ENCODE peak calls at places on chromosomes 5 and 9, in five cellular contexts. F is PC-9; M is AG04450; W is endodermal cell; V is CD4-positive, alpha-beta T cell. Y is an unnamed sample.
A peak's percentile ranks its signal among the peaks of the same experiment; 100 is the strongest.

GRCh38 chr9:101582593-101582992 is 12.2 kb downstream of the PPP3R2 start:
- DNase-seq in F (no peak), M (peak; percentile 43), W (no peak), V (no peak), Y (no peak)

GRCh38 chr9:6538666-6539071 is 106.9 kb downstream of the GLDC start:
- DNase-seq in F (no peak), M (no peak), W (peak; percentile 74), V (no peak), Y (peak; percentile 60)

GRCh38 chr5:179270581-179271300 is 74.5 kb downstream of the ADAMTS2 start:
- DNase-seq in F (no peak), M (no peak), W (peak; percentile 33), V (no peak), Y (no peak)

GRCh38 chr9:100492952-100493351 is 20.0 kb downstream of the TMEFF1 start:
- DNase-seq in F (no peak), M (no peak), W (no peak), V (no peak), Y (no peak)

GRCh38 chr5:156647034-156647451 is 203.1 kb upstream of the PPP1R2B start:
- DNase-seq in F (no peak), M (no peak), W (no peak), V (no peak), Y (no peak)

GRCh38 chr5:96968074-96968473 is 32.2 kb downstream of the LNPEP start:
- DNase-seq in F (no peak), M (no peak), W (no peak), V (no peak), Y (peak; percentile 94)

GRCh38 chr5:81195334-81195929 is 37.7 kb upstream of the CKMT2 start:
- DNase-seq in F (no peak), M (no peak), W (no peak), V (no peak), Y (no peak)

GRCh38 chr5:141431286-141431685 is 979 bp downstream of the PCDHGA12 start:
- DNase-seq in F (no peak), M (no peak), W (no peak), V (no peak), Y (no peak)

GRCh38 chr5:109256486-109256885 is 153.3 kb downstream of the PJA2 start:
- DNase-seq in F (no peak), M (no peak), W (no peak), V (no peak), Y (no peak)

GRCh38 chr5:61313960-61314681 is 17.9 kb upstream of the ZSWIM6 start:
- DNase-seq in F (peak; percentile 89), M (peak; percentile 63), W (peak; percentile 18), V (no peak), Y (peak; percentile 87)

GRCh38 chr9:8429157-8429556 is 629.6 kb upstream of the DMAC1 start:
- DNase-seq in F (no peak), M (no peak), W (no peak), V (no peak), Y (no peak)

GRCh38 chr5:125976421-125977060 is 446.7 kb upstream of the GRAMD2B start:
- DNase-seq in F (no peak), M (no peak), W (no peak), V (no peak), Y (peak; percentile 64)

GRCh38 chr9:11506980-11507379 is 894.2 kb upstream of the PTPRD start:
- DNase-seq in F (no peak), M (no peak), W (no peak), V (no peak), Y (no peak)
- TF ChIP-seq CTCF in F (no peak), M (no peak), W (no peak), V (no peak), Y (no peak)

GRCh38 chr9:136138566-136138965 is 19.9 kb upstream of the TMEM250 start:
- DNase-seq in F (no peak), M (no peak), W (peak; percentile 95), V (no peak), Y (no peak)
- TF ChIP-seq CTCF in F (peak; percentile 61), M (peak; percentile 23), W (peak; percentile 88), V (no peak), Y (peak; percentile 66)

GRCh38 chr9:116112236-116112635 is 41.4 kb upstream of the PAPPA start:
- DNase-seq in F (no peak), M (no peak), W (no peak), V (no peak), Y (no peak)
- TF ChIP-seq CTCF in F (peak; percentile 54), M (peak; percentile 31), W (peak; percentile 65), V (no peak), Y (peak; percentile 55)

GRCh38 chr9:69207503-69207902 is 33.4 kb downstream of the TJP2 start:
- DNase-seq in F (no peak), M (no peak), W (peak; percentile 65), V (no peak), Y (no peak)
- TF ChIP-seq CTCF in F (no peak), M (peak; percentile 7), W (peak; percentile 52), V (no peak), Y (peak; percentile 40)

GRCh38 chr5:160458971-160459800 is 37.5 kb downstream of the PTTG1 start:
- DNase-seq in F (no peak), M (no peak), W (no peak), V (no peak), Y (peak; percentile 31)

GRCh38 chr5:160463227-160463626 is 41.6 kb downstream of the PTTG1 start:
- DNase-seq in F (no peak), M (no peak), W (no peak), V (no peak), Y (no peak)

GRCh38 chr5:160461378-160461777 is 39.7 kb downstream of the PTTG1 start:
- DNase-seq in F (no peak), M (no peak), W (no peak), V (no peak), Y (no peak)

GRCh38 chr5:160462167-160462566 is 40.5 kb downstream of the PTTG1 start:
- DNase-seq in F (no peak), M (no peak), W (no peak), V (no peak), Y (no peak)

DNA sequence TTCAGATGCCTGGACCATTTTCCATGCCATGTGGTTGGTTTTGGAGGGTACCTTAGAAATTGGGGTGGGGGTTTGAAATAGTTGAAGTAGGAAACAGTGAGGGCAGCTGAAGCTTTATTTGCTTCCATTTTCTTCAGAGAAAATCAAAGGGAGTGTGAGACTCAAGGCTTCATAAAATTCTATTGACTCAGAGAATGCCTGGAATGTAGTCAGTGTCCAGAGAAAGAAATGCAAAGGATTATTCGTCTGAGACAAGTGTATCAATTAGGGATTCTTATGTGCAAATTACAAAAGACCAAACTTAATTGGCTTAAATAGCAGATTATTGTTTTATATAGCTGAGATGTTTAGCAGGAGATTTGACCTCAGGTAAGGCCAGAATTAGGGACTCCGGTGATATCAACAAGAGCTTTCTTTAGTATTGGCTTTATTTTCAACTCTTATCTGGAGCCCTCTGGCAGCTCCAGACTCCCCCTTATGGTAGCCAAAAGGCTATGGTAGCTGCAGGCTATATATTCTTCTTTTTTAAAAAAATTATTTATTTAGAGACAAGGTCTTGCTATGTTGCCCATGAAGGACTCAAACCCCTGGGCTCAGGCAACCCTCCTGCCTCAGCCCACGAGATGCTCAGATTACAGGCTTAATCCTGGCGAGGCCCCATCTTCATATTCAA is 38.9 kb downstream of the PTTG1 start:
- DNase-seq in F (no peak), M (no peak), W (no peak), V (no peak), Y (peak; percentile 53)
- TF ChIP-seq CTCF in F (no peak), M (peak; percentile 47), W (peak; percentile 47), V (no peak), Y (peak; percentile 63)

DNA sequence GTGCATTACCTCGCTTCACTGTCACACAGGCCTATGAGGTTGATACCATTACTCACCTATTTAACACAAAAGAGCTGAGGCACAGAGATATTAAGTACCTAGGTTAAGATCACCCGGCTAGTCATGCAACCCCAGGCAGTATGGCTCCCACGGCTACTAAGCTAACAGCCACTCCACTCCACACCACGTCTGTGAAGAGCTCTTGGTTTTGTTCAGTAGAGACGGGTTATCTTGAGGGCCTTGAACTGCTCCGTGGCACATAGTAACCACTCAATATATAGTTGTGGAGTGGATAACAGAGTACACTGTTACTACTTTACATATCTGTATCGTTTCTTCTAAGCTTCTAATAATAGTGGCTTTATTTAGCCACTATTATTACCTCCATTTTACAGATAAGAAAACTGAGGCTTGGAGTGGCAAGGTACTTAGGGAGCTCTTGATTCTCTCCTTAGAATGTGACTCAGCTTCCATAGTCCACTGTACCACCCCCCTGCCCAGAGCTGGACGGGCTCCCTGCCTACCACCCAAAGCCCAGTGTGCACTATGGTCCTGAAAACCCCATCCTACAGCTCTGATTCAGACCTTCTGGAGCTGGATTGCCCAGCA is 1.0 kb upstream of the CORO2A start:
- DNase-seq in F (no peak), M (no peak), W (no peak), V (no peak), Y (no peak)
- TF ChIP-seq CTCF in F (no peak), M (no peak), W (no peak), V (no peak), Y (no peak)

GRCh38 chr9:68678430-68678829 is 26.6 kb upstream of the PIP5K1B start:
- DNase-seq in F (no peak), M (no peak), W (peak; percentile 74), V (no peak), Y (no peak)
- TF ChIP-seq CTCF in F (no peak), M (peak; percentile 25), W (peak; percentile 76), V (no peak), Y (peak; percentile 56)

DNA sequence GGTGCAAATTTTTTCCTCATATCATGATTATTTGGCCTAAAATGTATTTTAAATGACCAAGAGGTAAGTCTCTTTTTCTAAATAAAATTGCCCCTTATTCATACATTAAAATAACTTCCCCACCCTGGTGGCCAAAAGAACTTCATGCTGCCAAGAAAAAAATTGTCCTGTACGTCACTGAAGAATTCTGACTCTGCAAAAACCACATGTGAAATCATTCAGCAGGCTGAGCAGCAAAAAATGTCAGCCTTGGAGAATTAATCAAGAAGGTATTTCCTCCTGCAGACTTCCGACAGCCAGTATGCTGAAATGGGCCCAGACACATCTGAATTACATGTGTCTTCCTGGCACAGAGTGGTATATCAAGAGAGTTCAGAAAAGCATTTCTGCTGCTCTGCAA is 94.6 kb upstream of the HMHB1 start:
- DNase-seq in F (no peak), M (no peak), W (no peak), V (no peak), Y (peak; percentile 69)
- TF ChIP-seq CTCF in F (no peak), M (no peak), W (no peak), V (no peak), Y (peak; percentile 27)

DNA sequence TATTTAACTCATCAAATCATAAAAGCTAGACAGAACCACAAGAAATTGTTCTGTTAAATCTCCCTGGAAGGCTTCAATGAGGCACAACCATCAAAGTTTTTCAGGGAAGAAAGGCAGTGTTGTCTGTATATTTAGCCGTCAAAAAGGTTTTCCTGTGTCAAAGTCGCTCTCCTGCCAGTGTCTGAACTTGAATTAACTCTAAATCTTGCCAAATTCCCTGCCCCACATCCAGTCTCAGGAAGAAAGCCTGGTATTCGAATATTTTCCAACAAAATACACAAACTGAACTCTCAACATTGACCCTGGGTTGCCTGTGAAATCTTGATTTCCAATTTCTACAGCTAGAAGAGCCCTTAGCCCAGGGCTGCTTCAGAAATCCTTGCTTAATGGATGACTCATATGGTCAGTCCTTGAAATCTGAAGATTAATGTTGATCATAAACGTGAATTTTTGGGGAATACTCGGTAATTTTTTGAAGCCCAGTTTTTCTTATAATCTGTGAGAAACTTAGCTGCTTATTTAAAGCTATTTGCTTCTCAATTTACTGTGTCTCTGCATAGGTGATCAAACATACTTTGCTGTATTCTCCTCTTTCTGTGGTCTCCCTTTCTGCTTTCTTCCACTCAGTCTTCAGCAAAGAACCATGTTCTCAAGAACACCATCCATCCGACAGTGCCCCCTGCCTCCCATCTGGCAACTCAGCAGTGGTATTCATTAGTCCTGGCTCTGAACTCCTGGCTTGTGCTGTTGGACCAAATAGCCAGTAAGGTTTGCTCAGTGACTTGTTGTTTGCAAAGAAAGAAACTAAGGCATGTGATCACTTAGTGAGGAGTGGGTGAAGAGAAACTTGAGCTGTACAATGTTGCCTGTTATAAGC is 58.9 kb downstream of the NREP start:
- DNase-seq in F (no peak), M (no peak), W (peak; percentile 85), V (no peak), Y (peak; percentile 51)
- TF ChIP-seq CTCF in F (no peak), M (peak; percentile 20), W (peak; percentile 77), V (no peak), Y (peak; percentile 35)

Y was measured in retinal pigment epithelial cell.